ENCODE peak calls at places on chromosomes 5 and 9, in six cellular contexts. F, H, V, R, P and S are unnamed samples.
A peak's percentile ranks its signal among the peaks of the same experiment; 100 is the strongest.

GRCh38 chr5:61425918-61426317 is 93.9 kb downstream of the ZSWIM6 start:
- DNase-seq in F (no peak), H (no peak), V (no peak), R (no peak), P (no peak), S (no peak)

GRCh38 chr5:138655530-138656245 is 80.5 kb upstream of the HSPA9 start:
- DNase-seq in F (no peak), H (no peak), V (no peak), R (no peak), P (no peak), S (peak; percentile 71)

GRCh38 chr5:136080483-136081180 is 51.8 kb downstream of the TGFBI start:
- DNase-seq in F (peak; percentile 92), H (peak; percentile 83), V (peak; percentile 44), R (peak; percentile 93), P (peak; percentile 85), S (peak; percentile 86)

GRCh38 chr5:134177197-134178171 is 734 bp upstream of the SKP1 start:
- DNase-seq in F (peak; percentile 82), H (peak; percentile 83), V (no peak), R (peak; percentile 84), P (peak; percentile 70), S (peak; percentile 77)

GRCh38 chr5:125112196-125112595 is 365.8 kb upstream of the ZNF608 start:
- DNase-seq in F (peak; percentile 49), H (peak; percentile 9), V (no peak), R (peak; percentile 42), P (no peak), S (no peak)

GRCh38 chr5:107744418-107745330 is 73.9 kb upstream of the EFNA5 start:
- DNase-seq in F (no peak), H (no peak), V (no peak), R (no peak), P (no peak), S (no peak)

GRCh38 chr5:73312146-73312871 is 136.3 kb downstream of the FOXD1 start:
- DNase-seq in F (peak; percentile 98), H (no peak), V (no peak), R (peak; percentile 90), P (no peak), S (no peak)

GRCh38 chr5:57082441-57083067 is 91.3 kb upstream of the GPBP1 start:
- DNase-seq in F (peak; percentile 64), H (peak; percentile 61), V (no peak), R (peak; percentile 17), P (no peak), S (peak; percentile 43)

GRCh38 chr9:124271660-124272059 is 13.9 kb downstream of the NEK6 start:
- DNase-seq in F (no peak), H (no peak), V (no peak), R (no peak), P (peak; percentile 55), S (no peak)

GRCh38 chr9:114122152-114122615 is 23.1 kb upstream of the KIF12 start:
- DNase-seq in F (no peak), H (no peak), V (no peak), R (no peak), P (no peak), S (no peak)

GRCh38 chr5:123174916-123175481 is 86.0 kb downstream of the PRDM6 start:
- DNase-seq in F (no peak), H (no peak), V (no peak), R (peak; percentile 37), P (no peak), S (no peak)

GRCh38 chr5:111603446-111603827 is 91.1 kb upstream of the STARD4 start:
- DNase-seq in F (peak; percentile 73), H (no peak), V (no peak), R (peak; percentile 62), P (no peak), S (peak; percentile 77)

GRCh38 chr9:105150991-105151685 is 93.3 kb upstream of the SLC44A1 start:
- DNase-seq in F (peak; percentile 61), H (peak; percentile 72), V (no peak), R (no peak), P (no peak), S (no peak)

GRCh38 chr5:180371949-180372348 is 18.8 kb upstream of the GFPT2 start:
- DNase-seq in F (no peak), H (no peak), V (no peak), R (no peak), P (no peak), S (no peak)

GRCh38 chr9:34984049-34984448 is 5.5 kb upstream of the DNAJB5 start:
- DNase-seq in F (peak; percentile 48), H (peak; percentile 63), V (no peak), R (peak; percentile 24), P (no peak), S (peak; percentile 88)

GRCh38 chr5:10934789-10935355 is 173.8 kb upstream of the DAP start:
- DNase-seq in F (no peak), H (no peak), V (no peak), R (no peak), P (no peak), S (no peak)

GRCh38 chr5:169295241-169295747 is 5.6 kb downstream of the SLIT3 start:
- DNase-seq in F (no peak), H (no peak), V (no peak), R (no peak), P (no peak), S (no peak)

GRCh38 chr9:92029553-92029952 is 79.5 kb upstream of the ROR2 start:
- DNase-seq in F (no peak), H (no peak), V (no peak), R (no peak), P (no peak), S (no peak)

GRCh38 chr9:121839726-121840500 is 188.5 kb downstream of the DAB2IP start:
- DNase-seq in F (no peak), H (no peak), V (no peak), R (no peak), P (no peak), S (no peak)

GRCh38 chr5:89396262-89396975 is 513.4 kb upstream of the MEF2C start:
- DNase-seq in F (peak; percentile 81), H (peak; percentile 8), V (no peak), R (peak; percentile 61), P (no peak), S (no peak)

GRCh38 chr5:176844706-176845391 is 34.5 kb downstream of the UNC5A start:
- DNase-seq in F (peak; percentile 6), H (peak; percentile 56), V (no peak), R (no peak), P (no peak), S (peak; percentile 4)

GRCh38 chr5:34656700-34657549 is 797 bp downstream of the RAI14 start:
- DNase-seq in F (peak; percentile 33), H (peak; percentile 40), V (no peak), R (no peak), P (peak; percentile 27), S (peak; percentile 31)

GRCh38 chr9:20593551-20593950 is 28.7 kb downstream of the MLLT3 start:
- DNase-seq in F (peak; percentile 66), H (peak; percentile 62), V (no peak), R (peak; percentile 76), P (no peak), S (no peak)

GRCh38 chr5:40738502-40738901 is 17.3 kb downstream of the TTC33 start:
- DNase-seq in F (peak; percentile 15), H (no peak), V (no peak), R (no peak), P (no peak), S (peak; percentile 21)

GRCh38 chr9:112921549-112921948 is 30.9 kb upstream of the SLC46A2 start:
- DNase-seq in F (peak; percentile 85), H (peak; percentile 68), V (no peak), R (peak; percentile 65), P (no peak), S (peak; percentile 55)

GRCh38 chr5:175922192-175922885 is 45.8 kb downstream of the THOC3 start:
- DNase-seq in F (peak; percentile 98), H (peak; percentile 26), V (no peak), R (peak; percentile 89), P (no peak), S (peak; percentile 78)

DNA sequence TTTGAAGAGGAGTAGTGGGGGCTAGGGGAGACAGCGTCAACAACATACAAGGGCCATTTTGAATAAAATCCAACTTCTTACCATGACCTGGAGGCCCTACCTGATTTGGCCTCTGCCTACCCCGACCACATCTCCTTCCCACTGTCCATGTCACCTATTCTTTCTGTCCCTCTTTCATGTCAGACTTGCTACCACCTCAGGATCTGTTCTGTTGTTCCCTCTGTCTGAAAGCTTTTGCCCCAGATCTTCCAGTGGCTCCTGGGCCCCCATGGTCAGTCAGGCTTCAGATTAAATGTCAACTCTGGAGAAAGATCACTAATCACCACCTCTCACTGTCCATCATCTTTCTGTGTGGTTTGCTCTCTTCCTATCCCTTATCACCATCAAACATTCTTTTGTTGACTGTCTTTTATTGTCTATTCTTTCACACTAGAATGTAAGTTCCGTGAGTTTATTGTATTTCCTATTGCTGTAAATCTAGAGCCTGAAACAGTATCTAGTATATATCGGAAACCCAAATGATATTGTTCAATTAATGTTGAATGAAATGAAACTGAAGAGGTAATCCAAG is 31.2 kb upstream of the APC start:
- DNase-seq in F (no peak), H (no peak), V (no peak), R (no peak), P (no peak), S (no peak)
- H3K4me3 ChIP-seq in F (no peak overlapping the region), H (no peak overlapping the region), V (peak overlapping the region; percentile 83), R (no peak overlapping the region), P (peak overlapping the region; percentile 69), S (no peak overlapping the region)

DNA sequence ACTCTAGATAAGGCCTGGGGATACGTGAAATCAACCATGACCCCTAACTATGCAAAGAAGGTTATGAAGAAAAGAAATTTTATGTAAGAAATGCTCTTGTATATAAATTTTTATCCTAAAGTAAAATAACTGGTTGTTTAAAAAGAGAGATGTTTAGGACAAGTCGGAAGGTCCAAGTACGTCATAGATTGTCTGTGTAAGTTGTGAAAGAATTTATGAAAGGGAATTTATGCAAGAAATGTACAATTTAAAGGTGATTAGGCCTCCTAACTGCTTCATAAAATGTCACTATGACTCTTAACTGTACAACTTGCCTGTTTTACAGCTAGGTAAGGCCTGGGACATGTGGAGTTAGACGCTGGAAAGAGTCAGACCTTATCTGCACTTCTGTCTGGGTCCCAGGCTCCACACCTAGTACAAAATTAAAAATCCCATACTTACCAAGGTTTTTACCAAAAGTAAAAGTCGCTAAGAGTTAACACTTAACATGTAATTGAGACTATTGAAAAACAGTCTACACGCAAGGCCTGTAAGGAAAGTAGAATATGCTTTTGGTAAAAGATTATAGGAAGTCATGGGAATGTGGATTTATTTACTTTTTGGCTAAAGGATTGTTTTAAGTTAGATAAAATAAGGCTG is 77.4 kb downstream of the KIAA0825 start:
- DNase-seq in F (no peak), H (no peak), V (no peak), R (no peak), P (no peak), S (no peak)
- H3K4me3 ChIP-seq in F (no peak overlapping the region), H (no peak overlapping the region), V (no peak overlapping the region), R (no peak overlapping the region), P (no peak overlapping the region), S (no peak overlapping the region)

GRCh38 chr5:957730-958485 is 50.7 kb upstream of the NKD2 start:
- DNase-seq in F (no peak), H (no peak), V (no peak), R (peak; percentile 27), P (no peak), S (peak; percentile 53)
- H3K4me3 ChIP-seq in F (no peak overlapping the region), H (no peak overlapping the region), V (no peak overlapping the region), R (no peak overlapping the region), P (no peak overlapping the region), S (no peak overlapping the region)

DNA sequence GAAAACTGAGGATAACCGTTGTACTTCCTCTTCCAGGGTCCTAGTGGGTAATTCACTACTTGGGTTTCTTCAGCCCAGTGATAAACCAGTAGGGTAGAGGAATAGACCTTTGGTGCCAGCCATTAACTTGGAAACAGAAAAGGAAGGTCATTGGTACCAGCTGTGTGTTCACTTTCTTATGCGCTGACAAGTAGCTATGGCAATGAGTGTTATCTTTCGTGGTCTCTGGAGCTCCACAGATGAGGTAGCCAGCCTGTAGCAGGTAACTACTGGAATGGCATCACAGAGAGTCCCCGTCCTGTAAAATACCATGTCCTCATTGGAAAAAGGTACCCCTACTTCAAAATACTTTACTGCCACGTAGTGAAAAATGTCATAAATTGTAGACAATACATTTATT is 2.3 kb downstream of the UHRF2 start:
- DNase-seq in F (no peak), H (no peak), V (no peak), R (no peak), P (no peak), S (no peak)
- H3K4me3 ChIP-seq in F (peak overlapping the region; percentile 88), H (peak overlapping the region; percentile 87), V (peak overlapping the region; percentile 74), R (peak overlapping the region; percentile 69), P (peak overlapping the region; percentile 91), S (no peak overlapping the region)